ENCODE peak calls at places on chromosomes 16 and 17, in eight cellular contexts. X is mesenchymal stem cell; V is tibial artery; M is AG10803; A is NAMALWA; I is Right ventricle myocardium inferior; P is activated CD8-positive, alpha-beta memory T cell treated with anti-CD3 and anti-CD28 coated beads for 48 hours; O is HuH-7.5. E is an unnamed sample.

GRCh38 chr17:4072487-4073157 is 70.2 kb downstream of the ZZEF1 start:
- DNase-seq in X (peak), V (no peak), M (peak), A (no peak), I (no peak), P (no peak), O (no peak), E (no peak)

GRCh38 chr16:57260294-57260929 is 15.4 kb downstream of the ARL2BP start:
- DNase-seq in X (peak), V (peak), M (peak), A (no peak), I (no peak), P (no peak), O (no peak), E (no peak)

GRCh38 chr17:45851873-45852272 is 7.2 kb downstream of the SPPL2C start:
- DNase-seq in X (no peak), V (no peak), M (no peak), A (no peak), I (no peak), P (no peak), O (no peak), E (no peak)

GRCh38 chr17:5282639-5283217 is 644 bp downstream of the RABEP1 start:
- DNase-seq in X (peak), V (peak), M (no peak), A (peak), I (no peak), P (no peak), O (no peak), E (no peak)

GRCh38 chr17:8312726-8313600 is 2.9 kb downstream of the ARHGEF15 start:
- DNase-seq in X (no peak), V (no peak), M (no peak), A (no peak), I (no peak), P (no peak), O (no peak), E (no peak)

GRCh38 chr16:88453621-88454314 is 688 bp downstream of the ZFPM1 start:
- DNase-seq in X (peak), V (no peak), M (no peak), A (peak), I (no peak), P (peak), O (peak), E (no peak)

GRCh38 chr17:31537558-31537957 is 146.1 kb downstream of the RAB11FIP4 start:
- DNase-seq in X (no peak), V (no peak), M (peak), A (peak), I (no peak), P (no peak), O (no peak), E (no peak)

GRCh38 chr16:28053461-28053860 is 10.1 kb downstream of the GSG1L start:
- DNase-seq in X (no peak), V (no peak), M (no peak), A (no peak), I (no peak), P (no peak), O (no peak), E (no peak)

GRCh38 chr17:79465011-79466006 is 145.5 kb downstream of the RBFOX3 start:
- DNase-seq in X (no peak), V (no peak), M (no peak), A (no peak), I (no peak), P (no peak), O (no peak), E (no peak)

GRCh38 chr16:26593700-26594099 is 473.0 kb upstream of the C16orf82 start:
- DNase-seq in X (no peak), V (no peak), M (no peak), A (no peak), I (no peak), P (no peak), O (no peak), E (no peak)

GRCh38 chr17:17714261-17714866 is 33.1 kb downstream of the RAI1 start:
- DNase-seq in X (no peak), V (no peak), M (no peak), A (no peak), I (no peak), P (no peak), O (no peak), E (no peak)

GRCh38 chr16:89522287-89522686 is 14.1 kb downstream of the SPG7 start:
- DNase-seq in X (no peak), V (no peak), M (no peak), A (no peak), I (peak), P (no peak), O (no peak), E (no peak)

GRCh38 chr16:29962344-29962994 is 590 bp downstream of the TMEM219 start:
- DNase-seq in X (peak), V (peak), M (peak), A (peak), I (no peak), P (no peak), O (no peak), E (peak)

GRCh38 chr17:68461122-68461539 is 3.8 kb upstream of the WIPI1 start:
- DNase-seq in X (no peak), V (no peak), M (peak), A (no peak), I (no peak), P (no peak), O (no peak), E (no peak)

GRCh38 chr16:1890701-1891035 is 18.7 kb upstream of the MEIOB start:
- DNase-seq in X (no peak), V (no peak), M (no peak), A (no peak), I (no peak), P (no peak), O (no peak), E (no peak)

GRCh38 chr17:3950584-3950983 is 13.7 kb downstream of the ATP2A3 start:
- DNase-seq in X (no peak), V (no peak), M (no peak), A (no peak), I (peak), P (no peak), O (no peak), E (no peak)

GRCh38 chr16:68642436-68643064 is 2.6 kb upstream of the CDH3 start:
- DNase-seq in X (peak), V (no peak), M (no peak), A (no peak), I (no peak), P (no peak), O (no peak), E (no peak)

E was measured in A549.